ENCODE peak calls at places on chromosomes 5 and 9, in five cellular contexts. One of them, this sample, is unnamed.

GRCh38 chr9:26158631-26159150 is 480.4 kb upstream of the TUSC1 start:
- DNase-seq in GM13976: no peak
- DNase-seq in CD8-positive, alpha-beta T cell: no peak
- DNase-seq in neural crest cell: no peak
- DNase-seq in HFFc6: no peak
- DNase-seq in this sample: no peak

GRCh38 chr5:88142801-88143692 is 125.6 kb downstream of the TMEM161B start:
- DNase-seq in GM13976: no peak
- DNase-seq in CD8-positive, alpha-beta T cell: no peak
- DNase-seq in neural crest cell: peak; percentile 14
- DNase-seq in HFFc6: no peak
- DNase-seq in this sample: no peak

GRCh38 chr5:86671536-86671935 is 53.8 kb downstream of the COX7C start:
- DNase-seq in GM13976: no peak
- DNase-seq in CD8-positive, alpha-beta T cell: no peak
- DNase-seq in neural crest cell: no peak
- DNase-seq in HFFc6: no peak
- DNase-seq in this sample: no peak

GRCh38 chr5:79888643-79889042 is 102.4 kb downstream of the MTX3 start:
- DNase-seq in GM13976: no peak
- DNase-seq in CD8-positive, alpha-beta T cell: no peak
- DNase-seq in neural crest cell: no peak
- DNase-seq in HFFc6: no peak
- DNase-seq in this sample: no peak

GRCh38 chr9:98569491-98569890 is 139.2 kb downstream of the GABBR2 start:
- DNase-seq in GM13976: no peak
- DNase-seq in CD8-positive, alpha-beta T cell: no peak
- DNase-seq in neural crest cell: no peak
- DNase-seq in HFFc6: no peak
- DNase-seq in this sample: no peak

GRCh38 chr5:136518814-136519213 is 153.5 kb upstream of the TRPC7 start:
- DNase-seq in GM13976: no peak
- DNase-seq in CD8-positive, alpha-beta T cell: no peak
- DNase-seq in neural crest cell: no peak
- DNase-seq in HFFc6: peak; percentile 6
- DNase-seq in this sample: no peak

GRCh38 chr5:146755781-146756180 is 122.8 kb downstream of the PPP2R2B start:
- DNase-seq in GM13976: no peak
- DNase-seq in CD8-positive, alpha-beta T cell: no peak
- DNase-seq in neural crest cell: no peak
- DNase-seq in HFFc6: no peak
- DNase-seq in this sample: no peak

GRCh38 chr9:110189001-110189400 is 19.0 kb downstream of the C9orf152 start:
- DNase-seq in GM13976: no peak
- DNase-seq in CD8-positive, alpha-beta T cell: no peak
- DNase-seq in neural crest cell: no peak
- DNase-seq in HFFc6: no peak
- DNase-seq in this sample: no peak

GRCh38 chr5:437281-437771 is 5.7 kb upstream of the EXOC3 start:
- DNase-seq in GM13976: no peak
- DNase-seq in CD8-positive, alpha-beta T cell: no peak
- DNase-seq in neural crest cell: no peak
- DNase-seq in HFFc6: no peak
- DNase-seq in this sample: no peak

GRCh38 chr5:82211855-82212572 is 66.1 kb downstream of the RPS23 start:
- DNase-seq in GM13976: no peak
- DNase-seq in CD8-positive, alpha-beta T cell: no peak
- DNase-seq in neural crest cell: no peak
- DNase-seq in HFFc6: no peak
- DNase-seq in this sample: no peak

GRCh38 chr9:111851536-111851935 is 45.1 kb upstream of the UGCG start:
- DNase-seq in GM13976: no peak
- DNase-seq in CD8-positive, alpha-beta T cell: no peak
- DNase-seq in neural crest cell: no peak
- DNase-seq in HFFc6: no peak
- DNase-seq in this sample: no peak

GRCh38 chr5:34743878-34744277 is 87.8 kb downstream of the RAI14 start:
- DNase-seq in GM13976: no peak
- DNase-seq in CD8-positive, alpha-beta T cell: no peak
- DNase-seq in neural crest cell: no peak
- DNase-seq in HFFc6: peak; percentile 95
- DNase-seq in this sample: no peak

GRCh38 chr5:74762599-74762998 is 4.3 kb downstream of the GFM2 start:
- DNase-seq in GM13976: no peak
- DNase-seq in CD8-positive, alpha-beta T cell: no peak
- DNase-seq in neural crest cell: no peak
- DNase-seq in HFFc6: peak; percentile 70
- DNase-seq in this sample: no peak

GRCh38 chr5:1090538-1090937 is 21.3 kb downstream of the SLC12A7 start:
- DNase-seq in GM13976: no peak
- DNase-seq in CD8-positive, alpha-beta T cell: no peak
- DNase-seq in neural crest cell: no peak
- DNase-seq in HFFc6: no peak
- DNase-seq in this sample: no peak

DNA sequence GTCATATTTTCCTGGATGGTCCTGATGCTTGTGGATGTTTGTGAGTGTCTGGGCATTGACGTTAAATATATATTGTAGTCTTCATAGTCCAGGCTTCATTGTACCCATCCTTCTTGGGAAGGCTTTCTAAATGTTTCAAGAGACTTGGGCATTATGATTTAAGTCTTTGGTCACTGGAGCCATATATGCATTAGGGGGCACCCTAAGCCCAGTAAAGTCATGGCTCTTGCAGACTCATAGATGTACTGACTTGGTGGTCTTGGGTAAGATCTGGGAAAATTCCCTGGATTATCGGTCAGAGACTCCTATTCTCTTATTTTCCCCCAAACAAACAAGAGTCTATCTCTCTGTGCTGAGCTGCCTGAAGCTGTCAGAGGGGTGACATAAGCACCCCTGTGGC is 271.1 kb downstream of the TRIM36 start:
- DNase-seq in GM13976: no peak
- DNase-seq in CD8-positive, alpha-beta T cell: no peak
- DNase-seq in neural crest cell: no peak
- DNase-seq in HFFc6: no peak
- DNase-seq in this sample: no peak
- TF ChIP-seq CTCF in GM13976: peak; percentile 3
- TF ChIP-seq CTCF in CD8-positive, alpha-beta T cell: no peak
- TF ChIP-seq CTCF in neural crest cell: no peak
- TF ChIP-seq CTCF in HFFc6: no peak
- TF ChIP-seq CTCF in this sample: peak; percentile 29

GRCh38 chr9:90142580-90142979 is 500.0 kb downstream of the DIRAS2 start:
- DNase-seq in GM13976: peak; percentile 36
- DNase-seq in CD8-positive, alpha-beta T cell: peak; percentile 50
- DNase-seq in neural crest cell: peak; percentile 62
- DNase-seq in HFFc6: peak; percentile 1
- DNase-seq in this sample: no peak
- TF ChIP-seq CTCF in GM13976: peak; percentile 31
- TF ChIP-seq CTCF in CD8-positive, alpha-beta T cell: peak; percentile 79
- TF ChIP-seq CTCF in neural crest cell: peak; percentile 78
- TF ChIP-seq CTCF in HFFc6: peak; percentile 79
- TF ChIP-seq CTCF in this sample: peak; percentile 73

DNA sequence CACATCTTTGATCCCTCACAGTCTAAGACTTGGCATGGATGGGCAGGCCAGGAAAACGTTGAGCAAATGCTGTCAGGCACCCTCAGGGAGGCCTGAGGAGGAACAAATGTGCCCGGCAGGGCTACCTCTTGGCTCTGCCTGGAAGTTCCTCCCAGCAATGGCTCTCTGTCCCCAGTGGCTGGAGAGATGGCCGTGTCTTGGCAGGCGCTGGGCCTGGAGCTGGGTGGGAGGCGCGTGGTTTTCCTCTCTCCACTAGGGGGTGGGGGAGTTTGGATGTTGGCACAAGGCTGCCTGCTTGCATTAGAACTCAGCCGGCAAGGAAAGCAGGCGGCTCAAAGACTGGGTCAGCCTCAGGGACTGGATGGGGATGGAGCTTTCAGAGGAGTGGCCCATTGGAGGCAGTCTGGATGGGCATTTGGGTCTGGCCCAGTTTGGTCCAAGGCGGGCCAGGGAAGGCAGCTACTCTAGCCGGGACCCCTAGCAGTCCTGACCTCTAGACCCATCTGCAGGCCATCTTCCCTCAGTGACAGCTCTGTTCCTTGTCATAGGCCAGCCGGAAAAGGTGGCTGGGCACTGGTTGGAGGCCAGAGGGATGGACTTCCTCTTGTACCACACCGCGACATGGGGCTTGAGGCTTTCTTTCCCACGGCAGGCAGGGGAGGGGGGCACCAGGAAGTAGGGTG is 68.2 kb upstream of the STC2 start:
- DNase-seq in GM13976: no peak
- DNase-seq in CD8-positive, alpha-beta T cell: no peak
- DNase-seq in neural crest cell: peak; percentile 33
- DNase-seq in HFFc6: no peak
- DNase-seq in this sample: no peak
- TF ChIP-seq CTCF in GM13976: no peak
- TF ChIP-seq CTCF in CD8-positive, alpha-beta T cell: no peak
- TF ChIP-seq CTCF in neural crest cell: no peak
- TF ChIP-seq CTCF in HFFc6: peak; percentile 64
- TF ChIP-seq CTCF in this sample: peak; percentile 43

GRCh38 chr5:73663860-73664240 is 37.9 kb downstream of the ARHGEF28 start:
- DNase-seq in GM13976: peak; percentile 21
- DNase-seq in CD8-positive, alpha-beta T cell: no peak
- DNase-seq in neural crest cell: no peak
- DNase-seq in HFFc6: no peak
- DNase-seq in this sample: no peak
- TF ChIP-seq CTCF in GM13976: no peak
- TF ChIP-seq CTCF in CD8-positive, alpha-beta T cell: no peak
- TF ChIP-seq CTCF in neural crest cell: no peak
- TF ChIP-seq CTCF in HFFc6: no peak
- TF ChIP-seq CTCF in this sample: no peak

GRCh38 chr5:159680095-159680494 is 236.2 kb upstream of the ADRA1B start:
- DNase-seq in GM13976: no peak
- DNase-seq in CD8-positive, alpha-beta T cell: no peak
- DNase-seq in neural crest cell: no peak
- DNase-seq in HFFc6: no peak
- DNase-seq in this sample: no peak
- TF ChIP-seq CTCF in GM13976: no peak
- TF ChIP-seq CTCF in CD8-positive, alpha-beta T cell: no peak
- TF ChIP-seq CTCF in neural crest cell: no peak
- TF ChIP-seq CTCF in HFFc6: no peak
- TF ChIP-seq CTCF in this sample: no peak

GRCh38 chr5:7495133-7495521 is 99.2 kb downstream of the ADCY2 start:
- DNase-seq in GM13976: no peak
- DNase-seq in CD8-positive, alpha-beta T cell: no peak
- DNase-seq in neural crest cell: no peak
- DNase-seq in HFFc6: no peak
- DNase-seq in this sample: no peak
- TF ChIP-seq CTCF in GM13976: no peak
- TF ChIP-seq CTCF in CD8-positive, alpha-beta T cell: no peak
- TF ChIP-seq CTCF in neural crest cell: no peak
- TF ChIP-seq CTCF in HFFc6: no peak
- TF ChIP-seq CTCF in this sample: no peak

GRCh38 chr5:169577966-169578365 is 5.6 kb upstream of the SPDL1 start:
- DNase-seq in GM13976: no peak
- DNase-seq in CD8-positive, alpha-beta T cell: no peak
- DNase-seq in neural crest cell: no peak
- DNase-seq in HFFc6: peak; percentile 30
- DNase-seq in this sample: no peak
- TF ChIP-seq CTCF in GM13976: no peak
- TF ChIP-seq CTCF in CD8-positive, alpha-beta T cell: no peak
- TF ChIP-seq CTCF in neural crest cell: peak; percentile 56
- TF ChIP-seq CTCF in HFFc6: peak; percentile 73
- TF ChIP-seq CTCF in this sample: peak; percentile 58

GRCh38 chr5:113056988-113057387 is 80.4 kb downstream of the DCP2 start:
- DNase-seq in GM13976: no peak
- DNase-seq in CD8-positive, alpha-beta T cell: no peak
- DNase-seq in neural crest cell: no peak
- DNase-seq in HFFc6: no peak
- DNase-seq in this sample: no peak

GRCh38 chr5:113058706-113059226 is 82.2 kb downstream of the DCP2 start:
- DNase-seq in GM13976: no peak
- DNase-seq in CD8-positive, alpha-beta T cell: no peak
- DNase-seq in neural crest cell: no peak
- DNase-seq in HFFc6: no peak
- DNase-seq in this sample: no peak

GRCh38 chr5:113059232-113059805 is 82.7 kb downstream of the DCP2 start:
- DNase-seq in GM13976: no peak
- DNase-seq in CD8-positive, alpha-beta T cell: no peak
- DNase-seq in neural crest cell: no peak
- DNase-seq in HFFc6: no peak
- DNase-seq in this sample: no peak

GRCh38 chr5:113058269-113058668 is 81.7 kb downstream of the DCP2 start:
- DNase-seq in GM13976: no peak
- DNase-seq in CD8-positive, alpha-beta T cell: no peak
- DNase-seq in neural crest cell: no peak
- DNase-seq in HFFc6: no peak
- DNase-seq in this sample: no peak

GRCh38 chr5:113057437-113058052 is 80.9 kb downstream of the DCP2 start:
- DNase-seq in GM13976: no peak
- DNase-seq in CD8-positive, alpha-beta T cell: no peak
- DNase-seq in neural crest cell: no peak
- DNase-seq in HFFc6: no peak
- DNase-seq in this sample: no peak
- TF ChIP-seq CTCF in GM13976: no peak
- TF ChIP-seq CTCF in CD8-positive, alpha-beta T cell: no peak
- TF ChIP-seq CTCF in neural crest cell: no peak
- TF ChIP-seq CTCF in HFFc6: no peak
- TF ChIP-seq CTCF in this sample: no peak

DNA sequence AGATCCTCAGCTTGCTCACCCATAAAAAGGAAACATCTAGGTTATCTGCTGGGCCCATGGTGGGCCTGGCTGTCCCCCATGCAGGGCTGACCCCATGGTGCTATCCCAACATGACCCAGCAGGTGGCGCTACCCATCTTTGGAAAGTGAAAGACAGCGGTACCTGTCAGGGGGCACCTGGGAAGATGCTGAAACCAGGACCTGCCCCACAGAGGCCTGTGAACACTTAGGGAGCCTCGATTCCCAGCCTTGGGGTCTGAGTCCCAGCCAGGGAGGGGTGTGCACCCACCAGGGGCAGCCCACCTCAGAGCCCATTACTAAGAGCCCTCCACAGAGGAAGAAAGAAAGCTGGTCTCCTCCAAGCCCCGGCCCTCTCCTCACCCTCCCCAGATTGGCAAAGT is 46.6 kb upstream of the IPPK start:
- DNase-seq in GM13976: peak; percentile 87
- DNase-seq in CD8-positive, alpha-beta T cell: peak; percentile 81
- DNase-seq in neural crest cell: peak; percentile 91
- DNase-seq in HFFc6: no peak
- DNase-seq in this sample: peak; percentile 88
- TF ChIP-seq CTCF in GM13976: peak; percentile 94
- TF ChIP-seq CTCF in CD8-positive, alpha-beta T cell: peak; percentile 88
- TF ChIP-seq CTCF in neural crest cell: peak; percentile 94
- TF ChIP-seq CTCF in HFFc6: peak; percentile 98
- TF ChIP-seq CTCF in this sample: peak; percentile 91